ENCODE peak calls at places on chromosomes 16 and 17, in seven cellular contexts. R, B, Q, T, J, U and E are unnamed samples.

GRCh38 chr17:15341385-15341849 is at the start of gene TEKT3:
- DNase-seq in R (peak), B (peak), Q (peak), T (peak), J (peak), U (no peak), E (peak)

GRCh38 chr17:66580178-66580577 is 254.7 kb upstream of the CACNG5 start:
- DNase-seq in R (no peak), B (peak), Q (peak), T (peak), J (peak), U (no peak), E (peak)

GRCh38 chr16:26019406-26019805 is 327.6 kb downstream of the HS3ST4 start:
- DNase-seq in R (no peak), B (no peak), Q (no peak), T (no peak), J (no peak), U (no peak), E (no peak)

GRCh38 chr16:68993885-68994284 is 111.6 kb upstream of the HAS3 start:
- DNase-seq in R (no peak), B (peak), Q (no peak), T (no peak), J (no peak), U (no peak), E (no peak)

GRCh38 chr16:2882460-2883026 is 472 bp upstream of the FLYWCH2 start:
- DNase-seq in R (peak), B (peak), Q (peak), T (peak), J (peak), U (peak), E (peak)

GRCh38 chr17:81918762-81919545 is 978 bp upstream of the SIRT7 start:
- DNase-seq in R (no peak), B (no peak), Q (no peak), T (no peak), J (no peak), U (no peak), E (no peak)

GRCh38 chr16:85681255-85681654 is 7.5 kb downstream of the GINS2 start:
- DNase-seq in R (no peak), B (no peak), Q (no peak), T (no peak), J (no peak), U (no peak), E (peak)

GRCh38 chr17:79092567-79092966 is 17.9 kb downstream of the ENGASE start:
- DNase-seq in R (no peak), B (no peak), Q (no peak), T (no peak), J (no peak), U (no peak), E (no peak)

GRCh38 chr17:17682293-17682736 is 1.1 kb downstream of the RAI1 start:
- DNase-seq in R (no peak), B (peak), Q (peak), T (peak), J (peak), U (peak), E (peak)

GRCh38 chr17:80388601-80389000 is 26.4 kb upstream of the ENDOV start:
- DNase-seq in R (no peak), B (no peak), Q (no peak), T (no peak), J (no peak), U (no peak), E (no peak)

GRCh38 chr17:8056232-8056975 is 17.5 kb downstream of the ALOX15B start:
- DNase-seq in R (peak), B (no peak), Q (peak), T (peak), J (no peak), U (no peak), E (peak)

GRCh38 chr16:28166394-28167208 is 45.2 kb downstream of the XPO6 start:
- DNase-seq in R (no peak), B (no peak), Q (no peak), T (no peak), J (no peak), U (no peak), E (no peak)

GRCh38 chr16:79047337-79047736 is 553.2 kb downstream of the MAF start:
- DNase-seq in R (no peak), B (peak), Q (no peak), T (no peak), J (no peak), U (no peak), E (no peak)

GRCh38 chr17:58323420-58324408 is 4.9 kb downstream of the TSPOAP1 start:
- DNase-seq in R (peak), B (no peak), Q (no peak), T (no peak), J (no peak), U (no peak), E (no peak)

GRCh38 chr17:39750131-39751015 is 12.6 kb downstream of the GRB7 start:
- DNase-seq in R (no peak), B (no peak), Q (peak), T (peak), J (no peak), U (no peak), E (peak)

GRCh38 chr17:16879686-16880085 is 92.2 kb downstream of the TNFRSF13B start:
- DNase-seq in R (no peak), B (no peak), Q (no peak), T (no peak), J (no peak), U (no peak), E (no peak)

GRCh38 chr17:14813649-14814048 is 451.5 kb downstream of the PMP22 start:
- DNase-seq in R (peak), B (no peak), Q (no peak), T (peak), J (no peak), U (no peak), E (peak)

GRCh38 chr17:74097461-74098131 is 105.9 kb upstream of the RPL38 start:
- DNase-seq in R (no peak), B (no peak), Q (no peak), T (no peak), J (no peak), U (no peak), E (no peak)

GRCh38 chr17:72514888-72515287 is 394.1 kb downstream of the SOX9 start:
- DNase-seq in R (no peak), B (no peak), Q (no peak), T (peak), J (no peak), U (no peak), E (no peak)

GRCh38 chr16:69179255-69180010 is 7.5 kb upstream of the SNTB2 start:
- DNase-seq in R (no peak), B (no peak), Q (peak), T (peak), J (peak), U (no peak), E (peak)

GRCh38 chr16:1137604-1138003 is 15.3 kb upstream of the CACNA1H start:
- DNase-seq in R (no peak), B (no peak), Q (no peak), T (peak), J (no peak), U (no peak), E (no peak)

GRCh38 chr16:21083729-21084268 is 66.8 kb downstream of the DNAH3 start:
- DNase-seq in R (no peak), B (peak), Q (peak), T (peak), J (peak), U (peak), E (peak)

GRCh38 chr17:50565559-50566350 is 5.2 kb downstream of the CACNA1G start:
- DNase-seq in R (no peak), B (peak), Q (no peak), T (no peak), J (no peak), U (no peak), E (no peak)

GRCh38 chr17:27473748-27474609 is 17.7 kb downstream of the KSR1 start:
- DNase-seq in R (no peak), B (no peak), Q (peak), T (no peak), J (peak), U (peak), E (peak)

GRCh38 chr16:78984887-78985464 is 615.6 kb downstream of the MAF start:
- DNase-seq in R (no peak), B (no peak), Q (no peak), T (no peak), J (no peak), U (no peak), E (no peak)

GRCh38 chr16:22141746-22142145 is 20.6 kb upstream of the SDR42E2 start:
- DNase-seq in R (no peak), B (peak), Q (no peak), T (no peak), J (no peak), U (no peak), E (no peak)

GRCh38 chr16:54932737-54933254 is 2.1 kb downstream of the IRX5 start:
- DNase-seq in R (peak), B (no peak), Q (no peak), T (no peak), J (no peak), U (no peak), E (peak)

GRCh38 chr17:7710341-7710740 is 5.3 kb downstream of the EFNB3 start:
- DNase-seq in R (no peak), B (no peak), Q (no peak), T (no peak), J (no peak), U (no peak), E (no peak)

GRCh38 chr16:3484328-3485096 is 10.8 kb downstream of the C16orf90 start:
- DNase-seq in R (no peak), B (no peak), Q (no peak), T (no peak), J (no peak), U (no peak), E (no peak)

GRCh38 chr17:29663155-29663554 is 40.4 kb upstream of the CORO6 start:
- DNase-seq in R (no peak), B (no peak), Q (no peak), T (no peak), J (no peak), U (no peak), E (no peak)

GRCh38 chr17:8029121-8029520 is 9.7 kb upstream of the ALOX15B start:
- DNase-seq in R (no peak), B (no peak), Q (no peak), T (no peak), J (no peak), U (no peak), E (no peak)

GRCh38 chr16:54817432-54817831 is 113.2 kb upstream of the IRX5 start:
- DNase-seq in R (no peak), B (peak), Q (no peak), T (no peak), J (no peak), U (no peak), E (no peak)

GRCh38 chr17:49523196-49523595 is 28.1 kb downstream of the NGFR start:
- DNase-seq in R (no peak), B (no peak), Q (no peak), T (no peak), J (no peak), U (no peak), E (no peak)

GRCh38 chr16:17359778-17360177 is 111.0 kb downstream of the XYLT1 start:
- DNase-seq in R (no peak), B (no peak), Q (no peak), T (no peak), J (no peak), U (no peak), E (no peak)

GRCh38 chr16:46748775-46749705 is 896 bp upstream of the MYLK3 start:
- DNase-seq in R (no peak), B (no peak), Q (no peak), T (peak), J (no peak), U (no peak), E (no peak)

GRCh38 chr16:58495861-58496331 is 4.0 kb upstream of the NDRG4 start:
- DNase-seq in R (no peak), B (no peak), Q (no peak), T (no peak), J (no peak), U (no peak), E (no peak)

GRCh38 chr17:32142857-32143524 is 689 bp downstream of the RHOT1 start:
- DNase-seq in R (peak), B (peak), Q (peak), T (peak), J (peak), U (no peak), E (peak)

DNA sequence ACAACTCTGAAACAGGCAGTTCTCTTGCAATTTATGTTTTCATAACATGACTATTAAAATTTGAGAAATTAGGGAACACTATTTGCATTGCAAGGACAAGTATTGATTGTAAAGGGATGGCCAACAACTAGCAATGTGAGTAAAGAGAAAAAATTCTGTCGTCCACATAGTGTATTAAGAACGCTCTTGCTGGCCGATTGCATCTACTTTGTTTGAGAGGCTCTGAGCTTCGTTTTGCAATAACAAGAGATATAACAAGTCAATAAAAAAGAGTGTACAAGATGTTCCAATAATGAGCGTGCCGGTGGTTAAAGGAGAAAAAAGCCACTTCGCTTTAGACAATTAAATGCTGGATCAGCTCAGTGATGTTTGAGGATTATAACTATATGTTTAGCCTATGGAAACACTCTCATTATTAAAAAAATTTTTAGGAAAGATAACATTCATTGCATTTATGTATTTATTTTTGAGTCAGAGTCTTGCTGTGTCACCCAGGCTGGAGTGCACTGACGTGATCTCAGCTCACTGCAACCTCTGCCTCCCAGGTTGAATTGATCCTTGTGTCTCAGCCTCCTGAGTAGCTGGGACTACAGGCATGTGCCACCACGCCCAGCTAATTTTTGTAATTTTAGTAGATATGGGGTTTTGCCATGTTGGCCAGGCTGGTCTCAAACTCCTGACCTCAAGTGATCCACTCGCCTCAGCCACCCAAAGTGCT is 19.2 kb upstream of the TOM1L1 start:
- DNase-seq in R (no peak), B (no peak), Q (no peak), T (no peak), J (no peak), U (no peak), E (no peak)
- H3K27ac ChIP-seq in R (no peak), B (no peak), Q (no peak), T (no peak), J (no peak), U (no peak), E (no peak)

GRCh38 chr17:38702900-38703741 is 2.0 kb upstream of the MLLT6 start:
- DNase-seq in R (peak), B (no peak), Q (peak), T (peak), J (no peak), U (no peak), E (peak)
- H3K4me3 ChIP-seq in R (peak), B (peak), Q (peak), T (peak), J (peak), U (peak), E (peak)

GRCh38 chr16:12229759-12230594 is 253.4 kb downstream of the SNX29 start:
- DNase-seq in R (no peak), B (no peak), Q (no peak), T (no peak), J (no peak), U (no peak), E (no peak)
- H3K27ac ChIP-seq in R (no peak), B (no peak), Q (no peak), T (no peak), J (no peak), U (no peak), E (no peak)

DNA sequence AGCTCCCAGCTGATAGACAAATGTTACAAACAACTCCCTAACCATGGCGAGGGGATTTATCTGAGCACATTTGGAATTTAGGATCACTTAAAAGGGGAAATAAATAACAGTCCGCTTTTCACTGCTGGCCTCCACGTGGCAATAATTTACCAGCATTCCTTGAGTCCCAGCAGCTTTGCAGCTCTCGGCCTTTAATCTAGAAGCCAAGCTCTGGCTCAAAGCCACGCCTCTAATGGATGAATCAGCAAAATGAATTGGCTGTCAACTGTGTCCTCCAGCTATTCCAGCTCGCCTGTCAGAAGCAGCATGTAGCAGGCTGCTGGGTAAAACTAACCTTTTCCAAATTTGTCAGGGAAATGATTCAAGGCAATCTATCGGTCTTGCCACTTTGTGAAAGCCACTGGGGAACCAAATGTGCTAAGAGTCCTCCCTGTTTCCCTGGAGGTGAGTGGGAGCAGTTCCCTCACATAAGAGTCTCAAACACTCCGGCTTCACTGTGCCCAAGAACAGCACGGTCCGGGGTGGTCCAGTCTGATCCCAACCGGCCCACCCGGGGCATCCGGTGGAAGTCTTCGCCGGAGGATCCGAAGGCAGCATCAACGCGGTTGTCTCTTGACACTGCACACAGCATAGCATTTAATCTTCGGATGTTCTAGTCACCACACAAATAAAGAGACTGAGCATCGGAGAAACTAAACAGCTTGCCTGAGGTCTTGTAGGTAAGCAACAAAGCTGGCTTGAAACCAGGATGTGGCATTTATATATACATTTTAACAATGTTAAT is 143.3 kb downstream of the PARN start:
- DNase-seq in R (no peak), B (peak), Q (peak), T (peak), J (peak), U (no peak), E (peak)
- H3K4me3 ChIP-seq in R (peak), B (peak), Q (no peak), T (no peak), J (peak), U (no peak), E (peak)

DNA sequence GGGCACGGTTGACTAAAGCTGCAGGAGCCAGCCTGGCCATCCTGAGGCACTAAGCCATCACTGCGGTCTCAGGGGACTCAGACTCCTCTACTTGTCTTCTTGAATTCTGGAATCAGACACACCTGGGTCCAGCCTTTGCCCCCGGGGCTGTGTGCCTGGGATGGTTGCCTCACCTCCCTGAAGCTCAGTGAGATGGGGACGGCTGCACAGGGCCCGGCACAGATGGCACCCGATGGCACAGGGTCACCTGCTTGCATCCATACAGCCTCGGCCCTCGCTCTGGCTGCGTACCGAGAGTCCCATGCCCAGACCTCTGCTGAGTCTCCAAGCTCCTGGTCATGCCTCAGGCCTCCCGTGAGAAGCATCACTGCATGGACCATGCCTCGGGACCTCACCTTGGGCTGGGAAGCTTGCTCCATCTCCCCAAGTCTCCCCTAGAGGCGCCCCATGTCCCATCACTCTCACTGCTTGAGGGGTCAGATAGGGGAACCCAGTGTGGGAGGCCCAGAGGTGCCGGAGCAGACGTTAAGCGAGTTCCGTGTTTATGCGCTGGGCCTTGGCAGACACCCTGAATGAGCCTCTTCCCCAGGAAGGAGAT is 316.3 kb downstream of the SEC14L1 start:
- DNase-seq in R (peak), B (no peak), Q (no peak), T (no peak), J (no peak), U (no peak), E (no peak)
- H3K27ac ChIP-seq in R (peak), B (no peak), Q (no peak), T (no peak), J (no peak), U (peak), E (peak)

GRCh38 chr17:63475491-63476412 is 1.1 kb upstream of the ACE start:
- DNase-seq in R (peak), B (no peak), Q (no peak), T (no peak), J (no peak), U (no peak), E (no peak)
- H3K4me3 ChIP-seq in R (peak), B (no peak), Q (no peak), T (peak), J (no peak), U (peak), E (peak)

DNA sequence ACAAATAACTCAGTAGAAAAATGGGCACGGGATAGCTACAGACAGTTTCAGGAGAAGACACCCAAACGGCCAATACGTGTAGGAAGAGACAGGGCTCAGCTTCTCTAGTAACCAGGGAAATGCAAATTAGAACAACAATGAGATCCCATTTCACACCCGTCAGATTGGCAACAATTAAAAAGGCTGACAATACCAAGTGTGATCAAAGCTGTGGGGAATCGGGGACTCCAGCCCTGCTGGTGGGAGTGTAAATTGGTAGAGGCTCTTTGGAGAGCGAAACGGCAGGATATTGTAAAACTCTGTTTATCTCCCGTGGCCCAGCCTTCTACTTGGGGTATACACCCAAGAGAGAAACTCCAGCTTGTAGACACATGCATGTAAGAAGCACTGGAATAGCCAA is 27.6 kb downstream of the MYBBP1A start:
- DNase-seq in R (no peak), B (no peak), Q (no peak), T (no peak), J (no peak), U (no peak), E (no peak)
- H3K27ac ChIP-seq in R (peak), B (no peak), Q (no peak), T (no peak), J (no peak), U (no peak), E (no peak)

DNA sequence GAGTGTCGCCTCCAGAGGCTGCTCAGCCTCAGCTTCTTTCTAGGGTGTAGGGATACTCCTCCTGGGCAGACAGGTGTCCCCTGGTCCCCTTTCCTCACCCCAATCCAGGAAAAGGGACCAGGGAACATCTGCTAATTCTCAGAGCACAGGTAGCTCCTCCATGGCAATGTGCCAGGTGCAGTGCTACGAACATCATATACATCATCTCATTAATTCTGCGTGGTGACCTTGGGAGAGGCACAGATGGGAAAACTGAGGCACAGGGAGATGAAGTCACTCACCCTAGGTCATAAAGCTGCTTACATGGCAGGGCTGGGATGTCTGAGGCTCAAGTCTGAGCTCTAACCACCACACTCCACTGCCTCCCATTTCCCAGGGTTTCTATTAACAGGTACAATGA is 11.7 kb downstream of the HDAC5 start:
- DNase-seq in R (no peak), B (no peak), Q (no peak), T (no peak), J (no peak), U (no peak), E (no peak)
- H3K4me3 ChIP-seq in R (no peak), B (no peak), Q (no peak), T (no peak), J (no peak), U (no peak), E (peak)

GRCh38 chr16:88552815-88553214 is 17.4 kb upstream of the ZC3H18 start:
- DNase-seq in R (peak), B (no peak), Q (no peak), T (no peak), J (no peak), U (no peak), E (no peak)
- H3K27ac ChIP-seq in R (no peak), B (no peak), Q (no peak), T (no peak), J (no peak), U (no peak), E (no peak)